ENCODE peak calls at places on chromosome 4, in four cellular contexts. T, L, M and J are unnamed samples.

GRCh38 chr4:5010984-5011383 is 8.3 kb downstream of the CYTL1 start:
- DNase-seq in M (no peak), L (no peak), T (no peak), J (no peak)

GRCh38 chr4:176036585-176037205 is 28.9 kb upstream of the WDR17 start:
- DNase-seq in L (no peak), M (no peak), T (no peak), J (no peak)

GRCh38 chr4:42412251-42412650 is 15.0 kb downstream of the SHISA3 start:
- DNase-seq in M (no peak), L (no peak), T (no peak), J (no peak)

GRCh38 chr4:67198757-67199156 is 346.5 kb downstream of the CENPC start:
- DNase-seq in M (no peak), L (no peak), T (no peak), J (no peak)

GRCh38 chr4:4182835-4183568 is 43.7 kb downstream of the OTOP1 start:
- DNase-seq in M (no peak), T (no peak), L (peak), J (no peak)

GRCh38 chr4:5638976-5639375 is 69.4 kb downstream of the EVC2 start:
- DNase-seq in T (no peak), L (no peak), M (no peak), J (no peak)

GRCh38 chr4:128516568-128516967 is 229.0 kb upstream of the PGRMC2 start:
- DNase-seq in L (no peak), T (no peak), M (no peak), J (no peak)

GRCh38 chr4:17561195-17561909 is 15.6 kb upstream of the LAP3 start:
- DNase-seq in L (no peak), M (no peak), T (no peak), J (no peak)

GRCh38 chr4:144461906-144462305 is 184.1 kb upstream of the HHIP start:
- DNase-seq in T (no peak), L (no peak), M (no peak), J (no peak)

GRCh38 chr4:88110826-88111225 is 47.6 kb downstream of the ABCG2 start:
- DNase-seq in T (no peak), L (no peak), M (no peak), J (no peak)

GRCh38 chr4:175373031-175373430 is 439.0 kb downstream of the GPM6A start:
- DNase-seq in M (no peak), T (no peak), L (no peak), J (no peak)

GRCh38 chr4:183444953-183445543 is 612 bp downstream of the CDKN2AIP start:
- DNase-seq in L (peak), T (peak), M (peak), J (peak)

GRCh38 chr4:102429553-102429952 is 71.6 kb upstream of the NFKB1 start:
- DNase-seq in L (no peak), M (no peak), T (no peak), J (no peak)

GRCh38 chr4:73780243-73780642 is 39.9 kb downstream of the CXCL8 start:
- DNase-seq in M (no peak), L (no peak), T (no peak), J (no peak)

GRCh38 chr4:81314196-81314896 is 99.3 kb upstream of the PRKG2 start:
- DNase-seq in L (peak), T (peak), M (peak), J (peak)

GRCh38 chr4:174834477-174834876 is 5.4 kb upstream of the GLRA3 start:
- DNase-seq in M (no peak), L (no peak), T (no peak), J (no peak)

GRCh38 chr4:156946508-156947197 is 24.9 kb downstream of the PDGFC start:
- DNase-seq in T (no peak), M (no peak), L (no peak), J (no peak)

GRCh38 chr4:95466791-95467190 is 82.0 kb downstream of the UNC5C start:
- DNase-seq in T (no peak), M (no peak), L (no peak), J (no peak)

GRCh38 chr4:5810151-5810550 is 82.7 kb downstream of the CRMP1 start:
- DNase-seq in M (no peak), T (no peak), L (no peak), J (no peak)

GRCh38 chr4:100707786-100708185 is 190.0 kb upstream of the EMCN start:
- DNase-seq in L (no peak), T (no peak), M (no peak), J (no peak)

GRCh38 chr4:94364527-94364926 is 21.9 kb upstream of the HPGDS start:
- DNase-seq in L (no peak), M (no peak), T (no peak), J (no peak)

GRCh38 chr4:152165146-152165545 is 370.7 kb downstream of the FBXW7 start:
- DNase-seq in L (no peak), M (no peak), T (no peak), J (no peak)
- H3K4me3 ChIP-seq in L (no peak), M (no peak), T (no peak), J (no peak)

DNA sequence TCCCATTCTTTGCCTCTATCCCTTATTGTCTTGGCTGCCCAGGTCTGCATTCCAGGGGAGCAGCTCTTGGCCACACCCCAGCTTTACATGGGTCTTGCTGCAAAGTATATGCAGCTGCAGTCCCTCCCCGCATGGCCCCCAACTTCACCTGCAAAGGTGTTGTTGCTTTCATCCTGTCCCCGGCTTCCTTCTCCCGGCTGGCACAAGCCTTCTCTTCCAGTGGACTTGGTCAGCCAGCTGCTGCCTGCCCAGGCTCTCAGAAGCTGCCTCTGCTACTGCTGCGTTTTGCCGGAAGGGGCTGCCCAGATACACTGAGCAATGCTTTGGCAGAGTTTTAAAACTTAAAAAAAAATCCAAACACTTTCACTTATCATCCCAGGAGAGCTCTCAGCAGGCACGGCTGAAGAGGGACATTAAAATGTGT is 121.2 kb upstream of the PDLIM3 start:
- DNase-seq in L (no peak), T (no peak), M (peak), J (peak)
- H3K4me3 ChIP-seq in L (no peak), T (peak), M (peak), J (peak)

GRCh38 chr4:55574252-55574651 is 17.8 kb downstream of the PDCL2 start:
- DNase-seq in M (no peak), T (no peak), L (no peak), J (no peak)

GRCh38 chr4:55575513-55575912 is 16.5 kb downstream of the PDCL2 start:
- DNase-seq in T (no peak), L (no peak), M (no peak), J (no peak)
- H3K4me3 ChIP-seq in T (no peak), L (no peak), M (no peak), J (no peak)

GRCh38 chr4:76233088-76233487 is 18.4 kb upstream of the FAM47E start:
- DNase-seq in L (no peak), M (no peak), T (no peak), J (no peak)
- H3K4me3 ChIP-seq in L (no peak), M (no peak), T (no peak), J (no peak)

DNA sequence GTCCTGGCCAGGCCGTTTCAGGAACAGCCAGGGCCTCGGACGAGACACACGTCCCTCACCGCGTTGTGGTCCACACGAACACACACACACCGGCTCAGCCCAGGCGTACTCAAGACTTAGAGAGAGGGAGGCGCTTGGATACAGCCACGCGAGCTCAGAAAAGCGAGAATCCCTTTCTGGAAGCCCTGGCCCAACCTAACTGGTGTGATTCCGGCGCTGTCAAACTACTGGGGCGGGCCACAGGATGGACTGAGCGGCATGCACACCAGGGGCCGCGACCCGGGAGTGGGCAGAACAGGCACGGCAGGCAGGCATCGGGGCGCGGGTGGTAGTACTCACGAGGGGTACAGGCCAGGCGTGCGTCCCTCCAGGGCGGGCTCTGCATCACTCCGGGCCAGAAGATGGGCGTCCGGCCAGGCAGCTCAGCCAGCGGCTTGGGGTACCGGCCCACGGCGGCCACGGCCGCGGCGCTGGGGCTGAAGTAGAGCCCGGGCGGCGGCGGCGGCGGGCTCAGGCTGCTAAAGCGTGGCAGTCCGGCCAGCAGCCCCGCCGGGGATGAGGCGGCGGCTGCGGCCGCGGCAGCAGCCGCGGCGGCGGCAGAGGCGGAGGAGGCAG is 1.8 kb downstream of the NKX6-1 start:
- DNase-seq in L (no peak), T (no peak), M (no peak), J (no peak)
- H3K4me3 ChIP-seq in L (no peak), T (no peak), M (peak), J (peak)

GRCh38 chr4:26365537-26366150 is 44.8 kb downstream of the RBPJ start:
- DNase-seq in L (no peak), M (no peak), T (no peak), J (no peak)
- H3K4me3 ChIP-seq in L (no peak), M (no peak), T (no peak), J (no peak)

GRCh38 chr4:123419885-123420743 is 23.5 kb downstream of the SPRY1 start:
- DNase-seq in T (no peak), L (no peak), M (no peak), J (no peak)

GRCh38 chr4:123416462-123416861 is 19.9 kb downstream of the SPRY1 start:
- DNase-seq in T (no peak), L (no peak), M (no peak), J (no peak)

GRCh38 chr4:123417813-123418212 is 21.2 kb downstream of the SPRY1 start:
- DNase-seq in L (no peak), M (no peak), T (no peak), J (no peak)

GRCh38 chr4:123415977-123416376 is 19.4 kb downstream of the SPRY1 start:
- DNase-seq in L (no peak), T (no peak), M (no peak), J (no peak)

GRCh38 chr4:123418486-123418931 is 21.9 kb downstream of the SPRY1 start:
- DNase-seq in T (peak), M (no peak), L (no peak), J (peak)
- H3K4me3 ChIP-seq in T (no peak), M (no peak), L (no peak), J (no peak)

DNA sequence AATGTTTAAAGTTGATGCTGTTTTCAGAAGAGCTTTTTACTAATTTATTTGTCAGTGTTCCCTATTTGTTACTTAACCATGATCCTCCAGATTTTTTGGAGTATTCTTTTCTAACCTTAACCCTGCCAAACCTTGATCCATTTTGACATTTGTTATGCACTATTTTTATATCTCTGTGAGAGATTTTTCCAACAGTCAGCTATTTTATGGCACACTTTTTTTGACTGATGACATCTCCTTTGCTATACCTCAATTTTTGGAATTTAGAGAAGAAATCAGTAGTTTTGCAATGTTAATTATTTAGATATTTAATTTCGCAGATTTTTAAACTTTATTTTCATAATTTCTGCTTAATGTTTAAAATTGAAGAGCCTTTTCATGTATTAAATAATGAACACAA is 66.0 kb downstream of the CPEB2 start:
- DNase-seq in L (no peak), M (no peak), T (no peak), J (no peak)
- H3K4me3 ChIP-seq in L (no peak), M (no peak), T (no peak), J (no peak)

DNA sequence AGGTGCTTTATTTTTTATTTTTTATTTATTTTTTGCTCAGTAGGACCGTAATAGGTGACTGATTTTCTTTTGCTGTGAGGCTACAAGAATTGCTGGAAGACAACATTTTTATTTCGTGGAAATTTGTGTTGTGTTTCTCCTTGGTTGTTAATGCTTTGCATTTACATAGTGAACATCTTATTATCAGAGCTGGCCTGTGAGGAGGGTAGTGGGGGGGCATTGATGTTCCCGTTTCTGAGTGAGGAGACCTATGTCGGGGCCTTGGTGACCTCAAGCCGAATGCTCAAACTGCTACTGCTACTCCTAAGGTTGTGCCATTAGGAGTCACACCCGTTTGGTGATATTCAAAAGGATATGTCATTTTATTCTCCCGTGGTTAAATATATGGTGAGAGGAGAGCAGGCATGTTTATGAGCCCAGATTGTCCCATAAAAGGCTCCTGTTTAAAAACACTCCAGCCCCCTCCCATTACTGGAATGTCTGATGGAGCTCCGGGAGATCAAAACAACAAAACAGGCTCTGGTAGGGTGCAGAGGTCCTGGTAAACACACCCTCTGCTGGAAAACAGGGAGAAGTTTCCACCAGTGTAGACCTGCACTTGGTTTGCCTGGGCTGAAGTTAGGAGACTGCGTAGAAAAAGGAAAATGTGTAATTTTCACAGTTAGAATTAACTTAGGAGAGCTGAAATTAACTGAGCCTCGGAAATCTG is 5.6 kb downstream of the PDGFRA start:
- DNase-seq in M (no peak), T (no peak), L (no peak), J (no peak)
- H3K4me3 ChIP-seq in M (peak), T (no peak), L (peak), J (peak)